ENCODE peak calls at places on chromosomes 7 and 10, in seven cellular contexts. One of them, this sample, is unnamed.

GRCh38 chr10:107616031-107616430 is 451.5 kb upstream of the SORCS1 start:
- DNase-seq in IMR-90: no peak
- DNase-seq in H9: no peak
- DNase-seq in mesendoderm: no peak
- DNase-seq in mesenchymal stem cell: peak
- DNase-seq in H1: no peak
- DNase-seq in trophoblast cell: no peak
- DNase-seq in this sample: no peak

GRCh38 chr7:7970620-7971307 is 2.2 kb downstream of the GLCCI1 start:
- DNase-seq in IMR-90: peak
- DNase-seq in H9: no peak
- DNase-seq in mesendoderm: no peak
- DNase-seq in mesenchymal stem cell: peak
- DNase-seq in H1: no peak
- DNase-seq in trophoblast cell: no peak
- DNase-seq in this sample: peak

GRCh38 chr7:2470204-2471021 is 5.8 kb downstream of the GRIFIN start:
- DNase-seq in IMR-90: no peak
- DNase-seq in H9: no peak
- DNase-seq in mesendoderm: no peak
- DNase-seq in mesenchymal stem cell: no peak
- DNase-seq in H1: no peak
- DNase-seq in trophoblast cell: no peak
- DNase-seq in this sample: no peak

GRCh38 chr7:19143930-19144574 is 1.2 kb downstream of the FERD3L start:
- DNase-seq in IMR-90: no peak
- DNase-seq in H9: peak
- DNase-seq in mesendoderm: peak
- DNase-seq in mesenchymal stem cell: no peak
- DNase-seq in H1: no peak
- DNase-seq in trophoblast cell: no peak
- DNase-seq in this sample: no peak

GRCh38 chr10:103990170-103990930 is 23.4 kb downstream of the SLK start:
- DNase-seq in IMR-90: no peak
- DNase-seq in H9: no peak
- DNase-seq in mesendoderm: no peak
- DNase-seq in mesenchymal stem cell: no peak
- DNase-seq in H1: no peak
- DNase-seq in trophoblast cell: no peak
- DNase-seq in this sample: no peak

GRCh38 chr10:100775346-100775745 is 30.0 kb downstream of the PAX2 start:
- DNase-seq in IMR-90: no peak
- DNase-seq in H9: no peak
- DNase-seq in mesendoderm: no peak
- DNase-seq in mesenchymal stem cell: no peak
- DNase-seq in H1: no peak
- DNase-seq in trophoblast cell: no peak
- DNase-seq in this sample: no peak

GRCh38 chr7:130141161-130141857 is 63.9 kb downstream of the TMEM209 start:
- DNase-seq in IMR-90: peak
- DNase-seq in H9: peak
- DNase-seq in mesendoderm: peak
- DNase-seq in mesenchymal stem cell: peak
- DNase-seq in H1: peak
- DNase-seq in trophoblast cell: no peak
- DNase-seq in this sample: peak

GRCh38 chr7:30470163-30470770 is 8.3 kb downstream of the NOD1 start:
- DNase-seq in IMR-90: peak
- DNase-seq in H9: no peak
- DNase-seq in mesendoderm: no peak
- DNase-seq in mesenchymal stem cell: peak
- DNase-seq in H1: no peak
- DNase-seq in trophoblast cell: no peak
- DNase-seq in this sample: no peak

GRCh38 chr10:27783660-27784059 is 38.0 kb upstream of the MKX start:
- DNase-seq in IMR-90: peak
- DNase-seq in H9: peak
- DNase-seq in mesendoderm: peak
- DNase-seq in mesenchymal stem cell: peak
- DNase-seq in H1: peak
- DNase-seq in trophoblast cell: peak
- DNase-seq in this sample: peak

GRCh38 chr7:149727053-149727452 is 46.3 kb downstream of the ZNF467 start:
- DNase-seq in IMR-90: no peak
- DNase-seq in H9: peak
- DNase-seq in mesendoderm: no peak
- DNase-seq in mesenchymal stem cell: no peak
- DNase-seq in H1: no peak
- DNase-seq in trophoblast cell: no peak
- DNase-seq in this sample: no peak

GRCh38 chr7:24720283-24720682 is 37.0 kb downstream of the GSDME start:
- DNase-seq in IMR-90: no peak
- DNase-seq in H9: no peak
- DNase-seq in mesendoderm: no peak
- DNase-seq in mesenchymal stem cell: no peak
- DNase-seq in H1: no peak
- DNase-seq in trophoblast cell: no peak
- DNase-seq in this sample: no peak

GRCh38 chr10:31759124-31759798 is 169.4 kb downstream of the ARHGAP12 start:
- DNase-seq in IMR-90: no peak
- DNase-seq in H9: peak
- DNase-seq in mesendoderm: peak
- DNase-seq in mesenchymal stem cell: peak
- DNase-seq in H1: peak
- DNase-seq in trophoblast cell: peak
- DNase-seq in this sample: peak

GRCh38 chr7:570801-571070 is 51.1 kb upstream of the PDGFA start:
- DNase-seq in IMR-90: no peak
- DNase-seq in H9: no peak
- DNase-seq in mesendoderm: no peak
- DNase-seq in mesenchymal stem cell: no peak
- DNase-seq in H1: no peak
- DNase-seq in trophoblast cell: no peak
- DNase-seq in this sample: no peak

GRCh38 chr10:12587408-12587807 is 238.1 kb downstream of the CAMK1D start:
- DNase-seq in IMR-90: peak
- DNase-seq in H9: no peak
- DNase-seq in mesendoderm: no peak
- DNase-seq in mesenchymal stem cell: no peak
- DNase-seq in H1: no peak
- DNase-seq in trophoblast cell: no peak
- DNase-seq in this sample: no peak

GRCh38 chr10:132579027-132579859 is 41.7 kb downstream of the INPP5A start:
- DNase-seq in IMR-90: no peak
- DNase-seq in H9: no peak
- DNase-seq in mesendoderm: no peak
- DNase-seq in mesenchymal stem cell: no peak
- DNase-seq in H1: no peak
- DNase-seq in trophoblast cell: no peak
- DNase-seq in this sample: no peak

GRCh38 chr7:149479554-149479953 is 18.1 kb downstream of the ZNF746 start:
- DNase-seq in IMR-90: no peak
- DNase-seq in H9: no peak
- DNase-seq in mesendoderm: no peak
- DNase-seq in mesenchymal stem cell: no peak
- DNase-seq in H1: no peak
- DNase-seq in trophoblast cell: no peak
- DNase-seq in this sample: no peak

GRCh38 chr7:40221836-40222235 is 87.0 kb downstream of the SUGCT start:
- DNase-seq in IMR-90: peak
- DNase-seq in H9: no peak
- DNase-seq in mesendoderm: no peak
- DNase-seq in mesenchymal stem cell: peak
- DNase-seq in H1: no peak
- DNase-seq in trophoblast cell: peak
- DNase-seq in this sample: no peak

GRCh38 chr10:13773043-13773442 is 186.3 kb downstream of the PRPF18 start:
- DNase-seq in IMR-90: no peak
- DNase-seq in H9: no peak
- DNase-seq in mesendoderm: no peak
- DNase-seq in mesenchymal stem cell: no peak
- DNase-seq in H1: no peak
- DNase-seq in trophoblast cell: peak
- DNase-seq in this sample: no peak

GRCh38 chr10:44307691-44308090 is 77.2 kb downstream of the CXCL12 start:
- DNase-seq in IMR-90: no peak
- DNase-seq in H9: no peak
- DNase-seq in mesendoderm: no peak
- DNase-seq in mesenchymal stem cell: no peak
- DNase-seq in H1: no peak
- DNase-seq in trophoblast cell: no peak
- DNase-seq in this sample: no peak

GRCh38 chr10:43216931-43217562 is 49.8 kb downstream of the RASGEF1A start:
- DNase-seq in IMR-90: no peak
- DNase-seq in H9: no peak
- DNase-seq in mesendoderm: no peak
- DNase-seq in mesenchymal stem cell: no peak
- DNase-seq in H1: no peak
- DNase-seq in trophoblast cell: no peak
- DNase-seq in this sample: no peak

GRCh38 chr10:62817763-62818425 is 1.7 kb upstream of the EGR2 start:
- DNase-seq in IMR-90: peak
- DNase-seq in H9: peak
- DNase-seq in mesendoderm: peak
- DNase-seq in mesenchymal stem cell: peak
- DNase-seq in H1: peak
- DNase-seq in trophoblast cell: peak
- DNase-seq in this sample: peak

GRCh38 chr7:101671783-101672356 is 42.8 kb upstream of the MYL10 start:
- DNase-seq in IMR-90: no peak
- DNase-seq in H9: no peak
- DNase-seq in mesendoderm: no peak
- DNase-seq in mesenchymal stem cell: no peak
- DNase-seq in H1: no peak
- DNase-seq in trophoblast cell: no peak
- DNase-seq in this sample: no peak

GRCh38 chr10:20771053-20771452 is 126.1 kb downstream of the NEBL start:
- DNase-seq in IMR-90: no peak
- DNase-seq in H9: no peak
- DNase-seq in mesendoderm: no peak
- DNase-seq in mesenchymal stem cell: no peak
- DNase-seq in H1: no peak
- DNase-seq in trophoblast cell: no peak
- DNase-seq in this sample: no peak
- H3K18ac ChIP-seq in IMR-90: no peak
- H3K18ac ChIP-seq in H9: no peak
- H3K18ac ChIP-seq in mesendoderm: no peak
- H3K18ac ChIP-seq in mesenchymal stem cell: no peak
- H3K18ac ChIP-seq in H1: no peak
- H3K18ac ChIP-seq in trophoblast cell: no peak
- H3K18ac ChIP-seq in this sample: no peak

DNA sequence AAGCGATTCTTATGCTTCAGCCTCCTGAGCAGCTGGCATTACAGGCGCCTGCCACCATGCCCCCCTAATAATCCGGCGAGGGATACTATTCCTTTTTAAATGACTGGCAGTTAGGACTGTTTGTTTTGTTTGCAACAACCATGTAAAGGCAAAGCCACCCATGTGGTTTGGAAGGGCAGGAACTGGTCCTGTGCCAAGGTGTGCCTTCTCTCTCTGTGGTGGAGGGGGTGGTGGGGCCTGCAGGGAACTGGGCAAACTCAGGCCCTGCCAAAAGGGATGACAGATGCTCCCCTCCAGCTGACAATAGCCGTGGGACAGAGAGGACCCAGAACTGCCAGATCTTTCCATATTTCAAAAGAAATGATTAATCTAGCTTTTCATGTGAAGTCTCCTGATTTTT is 23.5 kb upstream of the WAPL start:
- DNase-seq in IMR-90: no peak
- DNase-seq in H9: no peak
- DNase-seq in mesendoderm: no peak
- DNase-seq in mesenchymal stem cell: no peak
- DNase-seq in H1: no peak
- DNase-seq in trophoblast cell: no peak
- DNase-seq in this sample: no peak
- H3K18ac ChIP-seq in IMR-90: no peak
- H3K18ac ChIP-seq in H9: no peak
- H3K18ac ChIP-seq in mesendoderm: no peak
- H3K18ac ChIP-seq in mesenchymal stem cell: no peak
- H3K18ac ChIP-seq in H1: no peak
- H3K18ac ChIP-seq in trophoblast cell: no peak
- H3K18ac ChIP-seq in this sample: no peak

DNA sequence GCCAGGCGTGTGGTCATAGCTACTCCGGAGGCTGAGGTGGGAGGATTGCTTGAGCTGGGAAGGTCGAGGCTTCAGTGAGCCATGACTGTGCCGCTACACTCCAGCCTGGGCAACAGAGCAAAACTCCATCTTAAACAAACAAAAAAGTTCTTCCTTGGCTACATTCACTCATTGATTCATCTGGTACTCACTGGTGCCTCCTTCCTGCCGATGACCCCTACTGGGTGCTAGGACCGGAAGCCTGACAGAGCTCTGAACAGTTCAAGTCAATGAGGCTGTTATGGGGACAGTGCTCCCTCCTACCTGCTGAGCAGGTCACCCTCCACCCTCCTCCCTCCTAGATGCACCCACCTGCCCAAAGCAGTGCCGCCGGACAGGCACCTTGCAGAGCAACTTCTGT is 4.9 kb downstream of the PCOLCE start:
- DNase-seq in IMR-90: peak
- DNase-seq in H9: no peak
- DNase-seq in mesendoderm: no peak
- DNase-seq in mesenchymal stem cell: no peak
- DNase-seq in H1: no peak
- DNase-seq in trophoblast cell: no peak
- DNase-seq in this sample: no peak
- H3K18ac ChIP-seq in IMR-90: no peak
- H3K18ac ChIP-seq in H9: no peak
- H3K18ac ChIP-seq in mesendoderm: no peak
- H3K18ac ChIP-seq in mesenchymal stem cell: no peak
- H3K18ac ChIP-seq in H1: no peak
- H3K18ac ChIP-seq in trophoblast cell: no peak
- H3K18ac ChIP-seq in this sample: no peak

DNA sequence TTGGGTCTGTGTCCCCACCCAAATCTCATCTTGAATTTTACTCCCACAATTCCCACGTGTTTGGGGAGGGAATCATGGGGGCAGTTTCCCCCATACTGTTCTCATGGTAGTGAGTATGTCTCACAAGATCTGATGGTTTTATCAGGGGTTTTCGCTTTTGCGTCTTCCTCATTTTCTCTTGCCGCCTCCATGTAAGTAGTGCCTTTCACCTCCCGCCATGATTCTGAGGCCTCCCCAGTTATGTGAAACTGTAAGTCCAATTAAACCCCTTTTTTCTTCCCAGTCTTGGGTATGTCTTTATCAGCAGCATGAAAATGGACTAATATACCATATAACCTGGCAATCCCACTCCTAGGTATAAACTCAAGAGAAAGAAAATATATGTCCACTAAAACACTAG is 25.9 kb upstream of the SP4 start:
- DNase-seq in IMR-90: no peak
- DNase-seq in H9: no peak
- DNase-seq in mesendoderm: no peak
- DNase-seq in mesenchymal stem cell: no peak
- DNase-seq in H1: no peak
- DNase-seq in trophoblast cell: no peak
- DNase-seq in this sample: no peak
- H3K18ac ChIP-seq in IMR-90: no peak
- H3K18ac ChIP-seq in H9: no peak
- H3K18ac ChIP-seq in mesendoderm: no peak
- H3K18ac ChIP-seq in mesenchymal stem cell: no peak
- H3K18ac ChIP-seq in H1: no peak
- H3K18ac ChIP-seq in trophoblast cell: no peak
- H3K18ac ChIP-seq in this sample: no peak